ENCODE peak calls at places on chromosomes 5 and 9, in five cellular contexts. One of them, this sample, is unnamed.

GRCh38 chr5:153490124-153491085 is at the start of gene GRIA1:
- DNase-seq in neural progenitor cell: peak; percentile 74
- DNase-seq in Karpas-422: no peak
- DNase-seq in MM.1S: no peak
- DNase-seq in endothelial cell of umbilical vein: no peak
- DNase-seq in this sample: peak; percentile 16

GRCh38 chr5:146052780-146053179 is 52.6 kb downstream of the PLAC8L1 start:
- DNase-seq in neural progenitor cell: peak; percentile 51
- DNase-seq in Karpas-422: peak; percentile 63
- DNase-seq in MM.1S: no peak
- DNase-seq in endothelial cell of umbilical vein: no peak
- DNase-seq in this sample: no peak

GRCh38 chr9:133949486-133950061 is 42.5 kb downstream of the VAV2 start:
- DNase-seq in neural progenitor cell: no peak
- DNase-seq in Karpas-422: no peak
- DNase-seq in MM.1S: no peak
- DNase-seq in endothelial cell of umbilical vein: no peak
- DNase-seq in this sample: no peak

GRCh38 chr9:3040761-3041160 is 196.9 kb upstream of the PUM3 start:
- DNase-seq in neural progenitor cell: no peak
- DNase-seq in Karpas-422: no peak
- DNase-seq in MM.1S: no peak
- DNase-seq in endothelial cell of umbilical vein: no peak
- DNase-seq in this sample: no peak

GRCh38 chr5:95422842-95423241 is 31.7 kb downstream of the FAM81B start:
- DNase-seq in neural progenitor cell: no peak
- DNase-seq in Karpas-422: no peak
- DNase-seq in MM.1S: no peak
- DNase-seq in endothelial cell of umbilical vein: no peak
- DNase-seq in this sample: no peak

GRCh38 chr9:107141967-107142366 is 141.1 kb upstream of the RAD23B start:
- DNase-seq in neural progenitor cell: no peak
- DNase-seq in Karpas-422: peak; percentile 47
- DNase-seq in MM.1S: peak; percentile 27
- DNase-seq in endothelial cell of umbilical vein: no peak
- DNase-seq in this sample: no peak

GRCh38 chr9:36479086-36479485 is 79.0 kb upstream of the RNF38 start:
- DNase-seq in neural progenitor cell: no peak
- DNase-seq in Karpas-422: no peak
- DNase-seq in MM.1S: no peak
- DNase-seq in endothelial cell of umbilical vein: no peak
- DNase-seq in this sample: no peak

GRCh38 chr5:132293066-132293991 is 865 bp upstream of the SLC22A4 start:
- DNase-seq in neural progenitor cell: peak; percentile 85
- DNase-seq in Karpas-422: peak; percentile 75
- DNase-seq in MM.1S: peak; percentile 75
- DNase-seq in endothelial cell of umbilical vein: peak; percentile 89
- DNase-seq in this sample: peak; percentile 63

GRCh38 chr9:89740722-89741121 is 135.9 kb downstream of the GADD45G start:
- DNase-seq in neural progenitor cell: no peak
- DNase-seq in Karpas-422: no peak
- DNase-seq in MM.1S: peak; percentile 27
- DNase-seq in endothelial cell of umbilical vein: no peak
- DNase-seq in this sample: no peak

GRCh38 chr5:129652353-129653138 is 95.3 kb upstream of the MINAR2 start:
- DNase-seq in neural progenitor cell: no peak
- DNase-seq in Karpas-422: no peak
- DNase-seq in MM.1S: no peak
- DNase-seq in endothelial cell of umbilical vein: no peak
- DNase-seq in this sample: no peak

GRCh38 chr9:105880517-105880916 is 186.2 kb downstream of the TMEM38B start:
- DNase-seq in neural progenitor cell: no peak
- DNase-seq in Karpas-422: no peak
- DNase-seq in MM.1S: no peak
- DNase-seq in endothelial cell of umbilical vein: no peak
- DNase-seq in this sample: no peak

GRCh38 chr9:34139477-34140146 is 13.1 kb upstream of the DCAF12 start:
- DNase-seq in neural progenitor cell: no peak
- DNase-seq in Karpas-422: peak; percentile 62
- DNase-seq in MM.1S: no peak
- DNase-seq in endothelial cell of umbilical vein: peak; percentile 89
- DNase-seq in this sample: no peak

GRCh38 chr5:6703791-6704190 is 9.4 kb upstream of the TENT4A start:
- DNase-seq in neural progenitor cell: no peak
- DNase-seq in Karpas-422: no peak
- DNase-seq in MM.1S: no peak
- DNase-seq in endothelial cell of umbilical vein: no peak
- DNase-seq in this sample: no peak

GRCh38 chr9:94870793-94871558 is 144.5 kb downstream of the AOPEP start:
- DNase-seq in neural progenitor cell: no peak
- DNase-seq in Karpas-422: no peak
- DNase-seq in MM.1S: peak; percentile 50
- DNase-seq in endothelial cell of umbilical vein: no peak
- DNase-seq in this sample: no peak

GRCh38 chr5:143657814-143658395 is 154.1 kb upstream of the HMHB1 start:
- DNase-seq in neural progenitor cell: no peak
- DNase-seq in Karpas-422: peak; percentile 70
- DNase-seq in MM.1S: no peak
- DNase-seq in endothelial cell of umbilical vein: peak; percentile 4
- DNase-seq in this sample: no peak

GRCh38 chr9:26243722-26244121 is 565.5 kb upstream of the TUSC1 start:
- DNase-seq in neural progenitor cell: no peak
- DNase-seq in Karpas-422: no peak
- DNase-seq in MM.1S: no peak
- DNase-seq in endothelial cell of umbilical vein: peak; percentile 86
- DNase-seq in this sample: no peak

GRCh38 chr5:164898705-164899104 is 1393.3 kb downstream of the MAT2B start:
- DNase-seq in neural progenitor cell: no peak
- DNase-seq in Karpas-422: no peak
- DNase-seq in MM.1S: no peak
- DNase-seq in endothelial cell of umbilical vein: no peak
- DNase-seq in this sample: no peak

GRCh38 chr9:123997665-123998277 is 13.8 kb upstream of the LHX2 start:
- DNase-seq in neural progenitor cell: peak; percentile 64
- DNase-seq in Karpas-422: no peak
- DNase-seq in MM.1S: peak; percentile 62
- DNase-seq in endothelial cell of umbilical vein: no peak
- DNase-seq in this sample: no peak

GRCh38 chr9:123998278-123998925 is 13.2 kb upstream of the LHX2 start:
- DNase-seq in neural progenitor cell: peak; percentile 16
- DNase-seq in Karpas-422: no peak
- DNase-seq in MM.1S: no peak
- DNase-seq in endothelial cell of umbilical vein: no peak
- DNase-seq in this sample: no peak

GRCh38 chr9:123998970-123999621 is 12.5 kb upstream of the LHX2 start:
- DNase-seq in neural progenitor cell: peak; percentile 55
- DNase-seq in Karpas-422: no peak
- DNase-seq in MM.1S: no peak
- DNase-seq in endothelial cell of umbilical vein: no peak
- DNase-seq in this sample: no peak

GRCh38 chr9:123999668-124000067 is 11.9 kb upstream of the LHX2 start:
- DNase-seq in neural progenitor cell: peak; percentile 54
- DNase-seq in Karpas-422: no peak
- DNase-seq in MM.1S: no peak
- DNase-seq in endothelial cell of umbilical vein: no peak
- DNase-seq in this sample: no peak

DNA sequence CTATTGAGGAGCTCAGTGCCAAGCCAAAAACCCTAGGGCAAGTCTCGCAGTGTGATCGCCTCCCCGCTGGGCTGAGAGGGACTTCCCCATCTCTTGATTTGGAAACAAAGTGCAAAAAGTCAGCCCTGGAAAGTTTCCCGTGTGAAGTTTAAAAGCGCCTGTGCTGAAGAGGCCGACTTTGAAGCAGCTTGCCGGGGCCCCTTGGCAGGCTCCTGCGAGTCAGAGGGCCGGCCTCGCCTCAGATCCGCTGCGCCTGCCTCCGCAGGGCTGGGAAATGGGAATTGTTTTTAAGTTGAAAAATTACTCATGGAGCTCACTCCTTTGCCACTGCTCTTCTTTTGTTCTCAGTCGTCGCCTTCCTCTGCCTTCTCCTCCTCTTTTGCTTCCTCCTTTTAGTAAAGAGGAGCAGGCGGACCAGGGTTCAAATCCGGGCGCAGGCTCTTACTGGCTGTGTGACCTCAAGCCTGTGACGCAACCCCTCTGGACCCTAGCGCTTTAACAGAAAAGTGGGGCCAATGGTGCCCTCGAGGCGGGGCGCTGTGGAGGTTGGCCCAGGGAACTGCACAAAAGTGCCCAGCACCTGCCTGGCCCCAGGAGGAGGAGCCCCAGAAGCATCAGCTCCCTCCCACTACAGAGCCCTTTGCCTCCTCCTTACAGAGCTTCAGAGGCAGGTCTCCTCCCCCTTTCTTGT is 14.7 kb upstream of the LHX2 start:
- DNase-seq in neural progenitor cell: peak; percentile 42
- DNase-seq in Karpas-422: peak; percentile 49
- DNase-seq in MM.1S: peak; percentile 75
- DNase-seq in endothelial cell of umbilical vein: no peak
- DNase-seq in this sample: no peak
- H3K9ac ChIP-seq in neural progenitor cell: no peak overlapping the region
- H3K9ac ChIP-seq in Karpas-422: no peak overlapping the region
- H3K9ac ChIP-seq in MM.1S: peak overlapping the region; percentile 4
- H3K9ac ChIP-seq in endothelial cell of umbilical vein: no peak overlapping the region
- H3K9ac ChIP-seq in this sample: no peak overlapping the region

DNA sequence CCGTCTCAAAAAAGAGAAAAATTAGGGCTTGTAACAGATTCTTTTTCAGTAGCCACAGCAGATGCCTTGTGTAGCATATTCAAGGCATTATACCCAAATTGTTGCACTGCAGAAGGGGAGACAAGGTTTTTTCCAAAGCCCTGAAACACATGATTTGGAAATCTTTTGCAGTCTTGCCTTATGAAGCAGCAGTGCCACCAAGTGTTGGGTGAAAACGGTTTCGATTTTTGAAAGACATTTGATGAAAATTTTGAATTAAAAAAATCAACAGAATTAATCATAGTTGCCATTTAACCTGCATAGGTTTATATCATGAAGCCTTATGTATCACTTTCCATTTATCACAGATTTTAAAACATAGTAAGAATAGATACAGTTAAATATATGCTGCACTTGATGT is 479.5 kb downstream of the TAF11L14 start:
- DNase-seq in neural progenitor cell: peak; percentile 9
- DNase-seq in Karpas-422: no peak
- DNase-seq in MM.1S: no peak
- DNase-seq in endothelial cell of umbilical vein: no peak
- DNase-seq in this sample: no peak
- H3K36me3 ChIP-seq in neural progenitor cell: no peaks in the 10 kb centered on the region
- H3K36me3 ChIP-seq in Karpas-422: no peaks in the 10 kb centered on the region
- H3K36me3 ChIP-seq in MM.1S: no peaks in the 10 kb centered on the region
- H3K36me3 ChIP-seq in endothelial cell of umbilical vein: no peaks in the 10 kb centered on the region
- H3K36me3 ChIP-seq in this sample: no peaks in the 10 kb centered on the region

DNA sequence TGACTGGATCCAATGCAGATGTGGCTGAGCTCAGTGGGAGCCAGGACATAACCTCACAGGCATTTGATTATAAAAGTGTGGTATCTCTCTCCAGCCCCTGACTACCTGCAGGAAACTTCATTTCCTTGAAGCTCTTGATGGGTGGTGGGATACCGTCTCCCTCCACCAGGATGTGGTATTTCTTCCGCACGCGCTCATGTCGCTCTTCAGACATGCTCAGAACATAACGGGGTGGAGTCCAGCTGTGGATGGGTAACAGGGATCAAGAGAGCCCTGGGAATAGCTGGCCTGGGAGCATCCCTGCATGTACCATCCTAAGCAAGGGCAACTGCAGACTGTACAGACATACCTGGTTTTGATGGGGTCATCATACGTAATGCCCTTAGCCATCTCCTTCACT is 1.2 kb downstream of the DDX41 start:
- DNase-seq in neural progenitor cell: no peak
- DNase-seq in Karpas-422: no peak
- DNase-seq in MM.1S: no peak
- DNase-seq in endothelial cell of umbilical vein: no peak
- DNase-seq in this sample: no peak
- H3K4me3 ChIP-seq in neural progenitor cell: peak overlapping the region; percentile 73
- H3K4me3 ChIP-seq in Karpas-422: peak overlapping the region; percentile 87
- H3K4me3 ChIP-seq in MM.1S: peak overlapping the region; percentile 97
- H3K4me3 ChIP-seq in endothelial cell of umbilical vein: peak overlapping the region; percentile 98
- H3K4me3 ChIP-seq in this sample: peak overlapping the region; percentile 100

GRCh38 chr5:179264641-179265528 is 80.4 kb downstream of the ADAMTS2 start:
- DNase-seq in neural progenitor cell: no peak
- DNase-seq in Karpas-422: no peak
- DNase-seq in MM.1S: no peak
- DNase-seq in endothelial cell of umbilical vein: no peak
- DNase-seq in this sample: no peak
- H3K9ac ChIP-seq in neural progenitor cell: no peak overlapping the region
- H3K9ac ChIP-seq in Karpas-422: no peak overlapping the region
- H3K9ac ChIP-seq in MM.1S: no peak overlapping the region
- H3K9ac ChIP-seq in endothelial cell of umbilical vein: no peak overlapping the region
- H3K9ac ChIP-seq in this sample: no peak overlapping the region

GRCh38 chr5:36156124-36156601 is 4.3 kb downstream of the SKP2 start:
- DNase-seq in neural progenitor cell: no peak
- DNase-seq in Karpas-422: no peak
- DNase-seq in MM.1S: no peak
- DNase-seq in endothelial cell of umbilical vein: no peak
- DNase-seq in this sample: no peak

GRCh38 chr5:36153727-36154126 is 1.8 kb downstream of the SKP2 start:
- DNase-seq in neural progenitor cell: no peak
- DNase-seq in Karpas-422: no peak
- DNase-seq in MM.1S: no peak
- DNase-seq in endothelial cell of umbilical vein: no peak
- DNase-seq in this sample: no peak

GRCh38 chr5:36158144-36158543 is 6.2 kb downstream of the SKP2 start:
- DNase-seq in neural progenitor cell: no peak
- DNase-seq in Karpas-422: no peak
- DNase-seq in MM.1S: no peak
- DNase-seq in endothelial cell of umbilical vein: peak; percentile 44
- DNase-seq in this sample: no peak

GRCh38 chr5:36155291-36155690 is 3.4 kb downstream of the SKP2 start:
- DNase-seq in neural progenitor cell: no peak
- DNase-seq in Karpas-422: no peak
- DNase-seq in MM.1S: no peak
- DNase-seq in endothelial cell of umbilical vein: no peak
- DNase-seq in this sample: no peak

DNA sequence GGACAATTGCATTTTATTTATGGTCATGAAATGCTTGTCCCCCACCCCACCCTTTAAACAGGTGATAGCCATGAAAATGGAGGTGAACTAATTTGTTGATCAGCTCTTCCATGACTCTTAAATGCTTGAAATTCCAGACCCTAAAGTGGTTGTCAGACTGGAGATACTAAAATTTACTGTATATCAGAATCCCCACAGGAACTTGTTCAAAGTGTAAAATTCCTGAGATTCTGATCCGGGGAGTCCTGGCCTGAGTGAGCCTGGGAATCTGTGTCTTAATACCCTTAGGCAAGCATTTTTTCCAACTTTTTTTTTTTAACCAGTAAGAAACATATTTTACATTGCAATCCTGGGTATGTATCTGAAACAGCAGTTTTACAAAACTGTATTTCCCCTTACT is 4.7 kb downstream of the SKP2 start:
- DNase-seq in neural progenitor cell: no peak
- DNase-seq in Karpas-422: no peak
- DNase-seq in MM.1S: no peak
- DNase-seq in endothelial cell of umbilical vein: no peak
- DNase-seq in this sample: no peak
- H3K36me3 ChIP-seq in neural progenitor cell: peaks cover 9% of the 10 kb centered on the region
- H3K36me3 ChIP-seq in Karpas-422: peaks cover 76% of the 10 kb centered on the region
- H3K36me3 ChIP-seq in MM.1S: no peaks in the 10 kb centered on the region
- H3K36me3 ChIP-seq in endothelial cell of umbilical vein: peaks cover 2% of the 10 kb centered on the region
- H3K36me3 ChIP-seq in this sample: peaks cover 83% of the 10 kb centered on the region